ENCODE peak calls at places on chromosome 12, in four cellular contexts. O is H1, G is spleen, N is A549. M is an unnamed sample. For H3K4me1, the result is how much of the 10 kb centered on the place peaks cover.

GRCh38 chr12:68479261-68479581 is 131.5 kb upstream of the RAP1B start:
- DNase-seq in O (no peak), G (no peak), N (no peak), M (no peak)

GRCh38 chr12:27652174-27652763 is 44.0 kb upstream of the REP15 start:
- DNase-seq in O (no peak), G (no peak), N (peak), M (peak)

GRCh38 chr12:84756961-84757360 is 155.6 kb downstream of the SLC6A15 start:
- DNase-seq in O (no peak), G (no peak), N (no peak), M (no peak)

GRCh38 chr12:11540615-11541014 is 108.9 kb upstream of the ETV6 start:
- DNase-seq in O (no peak), G (no peak), N (no peak), M (no peak)

GRCh38 chr12:93766802-93767523 is 89.8 kb downstream of the CRADD start:
- DNase-seq in O (no peak), G (no peak), N (peak), M (peak)

GRCh38 chr12:112252184-112252583 is 126.8 kb downstream of the TRAFD1 start:
- DNase-seq in O (no peak), G (no peak), N (no peak), M (peak)

GRCh38 chr12:51911788-51912711 is 4.7 kb downstream of the ACVRL1 start:
- DNase-seq in O (no peak), G (no peak), N (no peak), M (no peak)

GRCh38 chr12:4117386-4118016 is 156.1 kb upstream of the CCND2 start:
- DNase-seq in O (no peak), G (no peak), N (no peak), M (no peak)

GRCh38 chr12:24175281-24175680 is 225.8 kb upstream of the SOX5 start:
- DNase-seq in O (no peak), G (no peak), N (no peak), M (no peak)

GRCh38 chr12:24856541-24856940 is 92.4 kb downstream of the BCAT1 start:
- DNase-seq in O (no peak), G (no peak), N (no peak), M (no peak)

GRCh38 chr12:52691765-52692150 is 11.6 kb upstream of the KRT1 start:
- DNase-seq in O (no peak), G (no peak), N (no peak), M (no peak)

GRCh38 chr12:131950182-131950913 is 606 bp downstream of the EP400 start:
- DNase-seq in O (no peak), G (no peak), N (no peak), M (no peak)

GRCh38 chr12:52391618-52392002 is 6.2 kb upstream of the KRT84 start:
- DNase-seq in O (no peak), G (peak), N (peak), M (no peak)

GRCh38 chr12:46266869-46267617 is 1.8 kb downstream of the SLC38A1 start:
- DNase-seq in O (no peak), G (peak), N (peak), M (peak)

GRCh38 chr12:109302358-109302757 is 6.7 kb downstream of the FOXN4 start:
- DNase-seq in O (no peak), G (no peak), N (peak), M (no peak)

GRCh38 chr12:104833756-104834155 is 124.3 kb downstream of the SLC41A2 start:
- DNase-seq in O (no peak), G (no peak), N (no peak), M (no peak)

GRCh38 chr12:114069507-114069906 is 103.4 kb upstream of the RBM19 start:
- DNase-seq in O (no peak), G (no peak), N (no peak), M (peak)

GRCh38 chr12:89064780-89065179 is 287.5 kb downstream of the DUSP6 start:
- DNase-seq in O (no peak), G (no peak), N (peak), M (no peak)

GRCh38 chr12:89333564-89334252 is 18.6 kb downstream of the DUSP6 start:
- DNase-seq in O (no peak), G (no peak), N (no peak), M (no peak)

GRCh38 chr12:6943387-6943718 is 263 bp upstream of the RNU7-1 start:
- DNase-seq in O (no peak), G (peak), N (peak), M (peak)

GRCh38 chr12:75820848-75821578 is 210.6 kb downstream of the PHLDA1 start:
- DNase-seq in O (no peak), G (no peak), N (peak), M (no peak)

GRCh38 chr12:3491938-3492867 is 1.2 kb downstream of the PRMT8 start:
- DNase-seq in O (peak), G (no peak), N (peak), M (peak)

DNA sequence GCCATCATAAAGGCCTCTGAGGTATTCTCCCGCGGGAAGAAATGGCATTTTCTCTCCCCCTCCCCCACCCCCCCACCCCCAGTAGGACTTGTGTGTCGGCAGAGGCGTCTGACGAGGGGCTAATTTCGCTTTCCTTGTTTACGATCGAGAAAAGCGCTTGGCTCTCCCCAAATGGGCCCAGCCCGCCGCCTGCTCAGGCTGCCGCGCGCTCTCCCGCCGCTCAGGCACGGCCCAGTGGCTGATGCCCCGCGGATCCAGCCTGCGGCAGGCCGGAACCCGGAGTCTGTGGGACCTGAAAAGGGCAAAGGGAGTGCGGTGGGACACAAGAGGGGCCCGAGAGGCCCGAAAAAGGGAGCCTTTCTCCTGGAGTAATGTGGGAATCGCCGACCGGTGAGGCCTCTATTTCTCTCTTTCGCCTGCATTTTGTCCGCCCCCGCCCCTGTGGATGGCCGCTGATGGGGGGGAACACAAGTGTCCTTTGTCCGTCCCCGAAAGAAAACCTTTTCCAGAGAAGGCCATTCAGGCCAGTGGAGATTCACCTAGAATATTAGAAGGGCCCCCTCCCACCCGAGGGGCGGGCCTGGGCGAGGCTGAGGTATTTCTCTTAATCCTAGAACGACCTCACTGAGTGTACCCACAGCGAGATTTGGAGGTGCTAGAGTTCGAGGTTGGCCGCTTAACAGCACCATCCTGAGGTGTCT is 9.0 kb upstream of the HOXC6 start:
- DNase-seq in O (no peak), G (no peak), N (no peak), M (no peak)
- H3K27ac ChIP-seq in O (no peak), G (no peak), N (peak), M (no peak)

GRCh38 chr12:56718636-56719035 is 6.5 kb downstream of the NACA start:
- DNase-seq in O (no peak), G (no peak), N (no peak), M (no peak)

GRCh38 chr12:56719056-56719455 is 6.0 kb downstream of the NACA start:
- DNase-seq in O (no peak), G (no peak), N (no peak), M (no peak)

GRCh38 chr12:56716933-56717880 is 7.9 kb downstream of the NACA start:
- DNase-seq in O (no peak), G (no peak), N (no peak), M (no peak)

GRCh38 chr12:56716458-56716857 is 8.6 kb downstream of the NACA start:
- DNase-seq in O (no peak), G (no peak), N (no peak), M (no peak)

GRCh38 chr12:56718167-56718566 is 6.9 kb downstream of the NACA start:
- DNase-seq in O (no peak), G (no peak), N (no peak), M (no peak)
- H3K4me1 ChIP-seq in O (under half), G (half or more), N (half or more), M (under half)

DNA sequence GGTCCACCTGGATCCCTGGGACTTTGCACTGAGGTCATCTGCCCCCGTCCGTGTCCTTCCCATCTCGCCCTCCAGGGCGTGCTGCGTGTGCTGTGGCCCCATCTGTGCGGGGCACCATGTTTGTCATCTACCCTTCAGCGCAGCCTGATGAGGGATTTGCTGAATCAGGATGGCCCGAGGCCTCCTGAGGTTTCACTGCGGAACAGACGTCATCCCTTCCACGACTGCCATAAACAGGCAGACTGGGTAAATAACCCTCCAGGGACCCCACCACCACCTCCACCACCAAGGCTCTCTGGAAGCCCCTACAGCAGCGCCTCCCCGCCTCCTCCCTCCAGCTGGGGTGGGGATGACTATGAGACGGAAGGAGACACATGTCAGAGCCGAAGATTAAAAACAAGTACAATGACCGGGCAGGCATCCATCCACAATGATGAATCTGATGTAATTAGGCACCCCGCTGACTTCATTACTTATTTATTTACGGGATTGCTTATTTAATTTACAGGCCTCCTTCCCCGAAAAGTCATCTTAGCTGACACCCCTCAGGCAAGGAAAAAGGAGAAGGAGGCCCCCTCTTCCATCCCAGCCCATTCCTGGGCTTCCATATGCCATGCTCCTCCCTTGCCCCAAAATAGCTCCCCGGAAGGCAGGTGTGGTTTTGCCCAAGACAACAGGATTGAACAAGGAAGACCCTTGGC is 39.4 kb downstream of the NCOR2 start:
- DNase-seq in O (no peak), G (no peak), N (no peak), M (no peak)
- H3K27ac ChIP-seq in O (no peak), G (no peak), N (no peak), M (peak)

GRCh38 chr12:100904270-100904669 is 109.7 kb downstream of the ANO4 start:
- DNase-seq in O (no peak), G (no peak), N (no peak), M (no peak)
- H3K4me1 ChIP-seq in O (under half), G (under half), N (under half), M (under half)

DNA sequence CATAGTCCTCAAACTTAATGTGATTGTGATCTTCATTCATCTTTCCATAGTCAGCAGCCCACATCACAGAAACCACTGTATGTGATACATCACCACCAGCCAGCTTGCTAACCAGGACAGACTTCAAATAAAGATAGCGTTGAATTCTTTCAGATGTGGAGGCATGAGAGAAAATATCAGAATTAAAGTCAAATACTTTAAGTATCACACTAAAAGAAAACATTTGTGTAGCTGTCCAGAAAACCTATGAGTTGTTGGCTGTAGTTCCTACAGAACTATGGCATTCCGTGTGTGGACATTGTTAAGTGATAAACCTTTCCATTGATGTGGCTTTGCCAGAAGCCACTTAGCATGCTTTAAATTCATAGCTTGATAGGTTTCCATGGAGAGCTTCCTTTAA is 105.1 kb downstream of the LLPH start:
- DNase-seq in O (no peak), G (no peak), N (no peak), M (no peak)
- H3K27ac ChIP-seq in O (no peak), G (no peak), N (no peak), M (no peak)